ENCODE peak calls at places on chromosomes 11 and 22, in five cellular contexts. One of them, this sample, is unnamed.

GRCh38 chr11:75557649-75558494 is 4.2 kb upstream of the SERPINH1 start:
- DNase-seq in lower leg skin: peak; percentile 90
- DNase-seq in PC-3: no peak
- DNase-seq in A549: no peak
- DNase-seq in left ventricle myocardium inferior: no peak
- DNase-seq in this sample: no peak

GRCh38 chr11:112718483-112718882 is 242.7 kb upstream of the NCAM1 start:
- DNase-seq in lower leg skin: no peak
- DNase-seq in PC-3: no peak
- DNase-seq in A549: no peak
- DNase-seq in left ventricle myocardium inferior: no peak
- DNase-seq in this sample: peak; percentile 30

GRCh38 chr11:83241291-83241946 is 44.7 kb downstream of the CCDC90B start:
- DNase-seq in lower leg skin: no peak
- DNase-seq in PC-3: peak; percentile 86
- DNase-seq in A549: peak; percentile 64
- DNase-seq in left ventricle myocardium inferior: no peak
- DNase-seq in this sample: no peak

GRCh38 chr11:120337133-120337895 is 1.1 kb downstream of the ARHGEF12 start:
- DNase-seq in lower leg skin: peak; percentile 90
- DNase-seq in PC-3: peak; percentile 41
- DNase-seq in A549: no peak
- DNase-seq in left ventricle myocardium inferior: peak; percentile 45
- DNase-seq in this sample: peak; percentile 68

GRCh38 chr11:11786771-11787170 is 55.0 kb upstream of the USP47 start:
- DNase-seq in lower leg skin: no peak
- DNase-seq in PC-3: peak; percentile 53
- DNase-seq in A549: no peak
- DNase-seq in left ventricle myocardium inferior: no peak
- DNase-seq in this sample: no peak

GRCh38 chr11:78662811-78663210 is 88.1 kb upstream of the NARS2 start:
- DNase-seq in lower leg skin: peak; percentile 10
- DNase-seq in PC-3: no peak
- DNase-seq in A549: no peak
- DNase-seq in left ventricle myocardium inferior: no peak
- DNase-seq in this sample: no peak

GRCh38 chr11:47269002-47269828 is 718 bp upstream of the MADD start:
- DNase-seq in lower leg skin: peak; percentile 97
- DNase-seq in PC-3: peak; percentile 83
- DNase-seq in A549: peak; percentile 89
- DNase-seq in left ventricle myocardium inferior: peak; percentile 92
- DNase-seq in this sample: peak; percentile 93

GRCh38 chr11:61534025-61534900 is 25.7 kb downstream of the LRRC10B start:
- DNase-seq in lower leg skin: no peak
- DNase-seq in PC-3: no peak
- DNase-seq in A549: no peak
- DNase-seq in left ventricle myocardium inferior: no peak
- DNase-seq in this sample: no peak

GRCh38 chr11:103648670-103649400 is 387.6 kb upstream of the DDI1 start:
- DNase-seq in lower leg skin: no peak
- DNase-seq in PC-3: no peak
- DNase-seq in A549: no peak
- DNase-seq in left ventricle myocardium inferior: no peak
- DNase-seq in this sample: no peak

GRCh38 chr11:74543991-74544390 is 48.4 kb upstream of the POLD3 start:
- DNase-seq in lower leg skin: no peak
- DNase-seq in PC-3: peak; percentile 32
- DNase-seq in A549: no peak
- DNase-seq in left ventricle myocardium inferior: no peak
- DNase-seq in this sample: no peak

GRCh38 chr11:2988361-2988762 is 3.8 kb downstream of the NAP1L4 start:
- DNase-seq in lower leg skin: no peak
- DNase-seq in PC-3: peak; percentile 30
- DNase-seq in A549: no peak
- DNase-seq in left ventricle myocardium inferior: no peak
- DNase-seq in this sample: no peak
- H3K4me3 ChIP-seq in lower leg skin: no peak overlapping the region
- H3K4me3 ChIP-seq in PC-3: peak overlapping the region; percentile 94
- H3K4me3 ChIP-seq in A549: peak overlapping the region; percentile 68
- H3K4me3 ChIP-seq in left ventricle myocardium inferior: peak overlapping the region; percentile 90
- H3K4me3 ChIP-seq in this sample: peak overlapping the region; percentile 94

GRCh38 chr11:704189-704798 is 1.7 kb upstream of the EPS8L2 start:
- DNase-seq in lower leg skin: no peak
- DNase-seq in PC-3: no peak
- DNase-seq in A549: no peak
- DNase-seq in left ventricle myocardium inferior: no peak
- DNase-seq in this sample: no peak

GRCh38 chr11:703515-703914 is 2.5 kb upstream of the EPS8L2 start:
- DNase-seq in lower leg skin: no peak
- DNase-seq in PC-3: no peak
- DNase-seq in A549: no peak
- DNase-seq in left ventricle myocardium inferior: no peak
- DNase-seq in this sample: no peak

GRCh38 chr11:705646-706438 is at the start of gene EPS8L2:
- DNase-seq in lower leg skin: no peak
- DNase-seq in PC-3: peak; percentile 66
- DNase-seq in A549: no peak
- DNase-seq in left ventricle myocardium inferior: no peak
- DNase-seq in this sample: no peak

GRCh38 chr11:706439-706956 is 467 bp downstream of the EPS8L2 start:
- DNase-seq in lower leg skin: no peak
- DNase-seq in PC-3: peak; percentile 65
- DNase-seq in A549: peak; percentile 41
- DNase-seq in left ventricle myocardium inferior: no peak
- DNase-seq in this sample: no peak

DNA sequence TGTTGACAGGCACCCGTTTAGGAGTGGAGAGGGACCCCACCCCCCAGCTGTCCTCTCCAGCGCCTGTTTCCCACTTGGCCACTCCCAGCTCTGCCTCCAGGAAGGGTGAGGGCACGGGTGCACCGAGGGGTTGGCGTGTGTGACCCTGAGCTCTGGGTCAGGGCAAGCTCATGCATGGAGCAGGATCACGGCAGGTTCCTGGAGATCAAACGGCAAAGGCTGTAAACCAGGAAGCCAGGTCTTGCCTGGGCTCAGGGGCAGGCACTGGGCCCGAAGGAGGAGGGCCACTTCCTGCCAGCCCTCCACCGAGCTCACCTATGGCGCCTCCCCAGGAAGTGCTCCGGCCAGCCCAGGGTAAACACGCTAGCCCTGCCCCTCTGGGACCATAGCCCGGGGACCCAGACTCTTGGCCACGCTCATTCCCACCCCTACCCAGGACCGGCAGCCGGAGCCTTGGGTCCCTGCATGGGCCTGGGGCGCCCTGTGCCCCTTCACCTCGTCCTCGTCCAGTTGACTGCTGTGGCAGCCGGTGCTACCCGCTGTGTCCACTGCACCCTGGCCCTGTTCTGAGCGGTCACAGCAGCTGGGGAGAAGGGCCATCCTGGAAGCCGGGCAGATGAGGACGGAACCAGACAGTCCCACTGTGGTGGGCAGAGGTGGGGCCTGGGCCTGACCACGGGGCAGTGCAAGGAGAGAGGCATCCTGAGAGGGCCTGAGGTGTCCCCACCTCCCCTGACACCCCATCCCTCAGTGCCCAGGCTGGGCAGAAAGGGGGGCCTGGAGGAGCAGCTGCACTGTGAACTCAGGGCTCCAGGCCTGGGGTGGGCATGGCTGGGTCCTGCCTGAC is 1.0 kb upstream of the EPS8L2 start:
- DNase-seq in lower leg skin: no peak
- DNase-seq in PC-3: peak; percentile 75
- DNase-seq in A549: peak; percentile 54
- DNase-seq in left ventricle myocardium inferior: no peak
- DNase-seq in this sample: no peak
- H3K4me3 ChIP-seq in lower leg skin: no peak overlapping the region
- H3K4me3 ChIP-seq in PC-3: peak overlapping the region; percentile 97
- H3K4me3 ChIP-seq in A549: peak overlapping the region; percentile 97
- H3K4me3 ChIP-seq in left ventricle myocardium inferior: peak overlapping the region; percentile 64
- H3K4me3 ChIP-seq in this sample: peak overlapping the region; percentile 43

GRCh38 chr11:76671626-76672309 is 1.2 kb upstream of the LRRC32 start:
- DNase-seq in lower leg skin: no peak
- DNase-seq in PC-3: no peak
- DNase-seq in A549: no peak
- DNase-seq in left ventricle myocardium inferior: no peak
- DNase-seq in this sample: peak; percentile 42

GRCh38 chr11:76670475-76671235 is at the start of gene LRRC32:
- DNase-seq in lower leg skin: peak; percentile 92
- DNase-seq in PC-3: no peak
- DNase-seq in A549: no peak
- DNase-seq in left ventricle myocardium inferior: peak; percentile 75
- DNase-seq in this sample: peak; percentile 77

GRCh38 chr11:76669901-76670474 is 559 bp downstream of the LRRC32 start:
- DNase-seq in lower leg skin: peak; percentile 94
- DNase-seq in PC-3: no peak
- DNase-seq in A549: no peak
- DNase-seq in left ventricle myocardium inferior: no peak
- DNase-seq in this sample: peak; percentile 73

GRCh38 chr11:76672431-76673163 is 2.0 kb upstream of the LRRC32 start:
- DNase-seq in lower leg skin: no peak
- DNase-seq in PC-3: no peak
- DNase-seq in A549: no peak
- DNase-seq in left ventricle myocardium inferior: no peak
- DNase-seq in this sample: peak; percentile 52

DNA sequence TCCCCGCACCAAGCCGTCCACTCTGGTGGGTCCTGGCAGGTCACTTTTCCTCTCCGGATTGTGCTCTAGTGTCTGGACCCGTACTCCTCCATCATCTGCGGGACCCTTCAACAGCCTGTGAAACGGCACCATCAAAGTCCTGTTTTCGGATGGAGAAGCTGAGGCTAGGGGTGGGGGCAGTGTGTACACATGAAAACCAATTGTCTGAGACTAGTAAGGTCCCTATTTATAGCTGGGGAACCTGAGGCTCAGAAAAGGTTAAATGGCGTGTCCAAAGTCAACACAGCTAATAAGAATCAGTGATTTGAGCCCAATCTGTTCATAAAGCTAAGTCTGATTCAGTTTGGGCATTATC is 666 bp upstream of the LRRC32 start:
- DNase-seq in lower leg skin: no peak
- DNase-seq in PC-3: no peak
- DNase-seq in A549: no peak
- DNase-seq in left ventricle myocardium inferior: no peak
- DNase-seq in this sample: no peak
- H3K4me3 ChIP-seq in lower leg skin: no peak overlapping the region
- H3K4me3 ChIP-seq in PC-3: no peak overlapping the region
- H3K4me3 ChIP-seq in A549: peak overlapping the region; percentile 59
- H3K4me3 ChIP-seq in left ventricle myocardium inferior: peak overlapping the region; percentile 78
- H3K4me3 ChIP-seq in this sample: peak overlapping the region; percentile 66

DNA sequence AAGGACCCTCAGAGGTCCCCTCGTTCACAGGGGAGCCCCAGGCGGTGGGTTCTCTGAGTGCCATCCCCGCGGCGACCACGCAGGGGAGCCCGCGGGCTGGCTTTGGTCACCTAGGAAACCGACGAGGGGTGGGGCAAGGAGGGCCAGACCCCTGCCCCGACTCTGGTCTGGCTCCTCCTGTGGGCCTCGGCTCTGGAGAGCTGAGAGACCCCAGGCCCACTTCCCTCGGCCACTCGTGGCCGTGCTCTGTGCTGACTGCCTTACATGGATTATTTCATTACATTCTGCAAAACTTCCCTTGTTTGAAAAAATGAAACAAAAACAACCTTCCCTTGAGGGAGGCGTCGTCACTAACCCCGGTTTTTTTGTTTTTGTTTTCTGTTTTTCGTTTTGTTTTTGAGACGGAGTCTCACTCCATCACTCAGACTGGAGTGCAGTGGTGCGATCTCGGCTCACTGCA is 15.2 kb upstream of the CYTH4 start:
- DNase-seq in lower leg skin: no peak
- DNase-seq in PC-3: peak; percentile 57
- DNase-seq in A549: peak; percentile 26
- DNase-seq in left ventricle myocardium inferior: peak; percentile 42
- DNase-seq in this sample: peak; percentile 58
- H3K4me3 ChIP-seq in lower leg skin: no peak overlapping the region
- H3K4me3 ChIP-seq in PC-3: peak overlapping the region; percentile 70
- H3K4me3 ChIP-seq in A549: peak overlapping the region; percentile 41
- H3K4me3 ChIP-seq in left ventricle myocardium inferior: peak overlapping the region; percentile 55
- H3K4me3 ChIP-seq in this sample: peak overlapping the region; percentile 22

GRCh38 chr22:37254867-37255233 is 10.8 kb upstream of the RAC2 start:
- DNase-seq in lower leg skin: no peak
- DNase-seq in PC-3: peak; percentile 11
- DNase-seq in A549: no peak
- DNase-seq in left ventricle myocardium inferior: no peak
- DNase-seq in this sample: no peak

GRCh38 chr22:37256075-37256726 is 12.1 kb upstream of the RAC2 start:
- DNase-seq in lower leg skin: no peak
- DNase-seq in PC-3: no peak
- DNase-seq in A549: no peak
- DNase-seq in left ventricle myocardium inferior: no peak
- DNase-seq in this sample: no peak

GRCh38 chr22:37253164-37253660 is 9.1 kb upstream of the RAC2 start:
- DNase-seq in lower leg skin: no peak
- DNase-seq in PC-3: no peak
- DNase-seq in A549: no peak
- DNase-seq in left ventricle myocardium inferior: no peak
- DNase-seq in this sample: no peak

GRCh38 chr22:37254206-37254866 is 10.3 kb upstream of the RAC2 start:
- DNase-seq in lower leg skin: no peak
- DNase-seq in PC-3: peak; percentile 82
- DNase-seq in A549: no peak
- DNase-seq in left ventricle myocardium inferior: no peak
- DNase-seq in this sample: no peak

DNA sequence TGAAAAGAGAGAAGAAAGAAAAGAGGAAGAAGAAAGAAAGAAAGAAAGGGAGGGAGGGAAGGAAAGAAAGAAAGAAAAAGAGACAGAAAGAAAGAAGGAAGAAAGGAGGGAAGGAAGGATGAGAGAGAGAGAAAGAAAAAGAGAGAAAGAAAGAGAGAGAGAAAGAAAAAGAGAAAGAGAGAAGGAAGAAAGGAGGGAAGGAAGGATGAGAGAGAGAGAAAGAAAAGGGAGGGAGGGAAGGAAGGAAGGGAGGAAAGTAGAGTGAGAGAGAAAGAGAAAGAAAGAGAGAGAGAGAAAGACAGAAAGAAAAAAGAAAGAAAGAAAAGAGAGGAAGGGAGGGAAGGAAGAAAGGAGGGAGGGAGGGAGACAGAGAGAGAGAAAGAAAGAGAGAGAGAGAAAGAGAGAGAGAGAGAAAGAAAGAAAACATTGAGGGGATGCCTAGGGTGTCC is 11.5 kb upstream of the RAC2 start:
- DNase-seq in lower leg skin: no peak
- DNase-seq in PC-3: no peak
- DNase-seq in A549: no peak
- DNase-seq in left ventricle myocardium inferior: no peak
- DNase-seq in this sample: no peak
- H3K4me3 ChIP-seq in lower leg skin: no peak overlapping the region
- H3K4me3 ChIP-seq in PC-3: no peak overlapping the region
- H3K4me3 ChIP-seq in A549: no peak overlapping the region
- H3K4me3 ChIP-seq in left ventricle myocardium inferior: no peak overlapping the region
- H3K4me3 ChIP-seq in this sample: no peak overlapping the region

GRCh38 chr11:3946445-3947017 is 91.1 kb downstream of the STIM1 start:
- DNase-seq in lower leg skin: no peak
- DNase-seq in PC-3: no peak
- DNase-seq in A549: no peak
- DNase-seq in left ventricle myocardium inferior: no peak
- DNase-seq in this sample: no peak
- H3K4me3 ChIP-seq in lower leg skin: no peak overlapping the region
- H3K4me3 ChIP-seq in PC-3: no peak overlapping the region
- H3K4me3 ChIP-seq in A549: no peak overlapping the region
- H3K4me3 ChIP-seq in left ventricle myocardium inferior: no peak overlapping the region
- H3K4me3 ChIP-seq in this sample: no peak overlapping the region

GRCh38 chr22:32562396-32562795 is 87.8 kb downstream of the FBXO7 start:
- DNase-seq in lower leg skin: no peak
- DNase-seq in PC-3: no peak
- DNase-seq in A549: no peak
- DNase-seq in left ventricle myocardium inferior: no peak
- DNase-seq in this sample: no peak
- H3K4me3 ChIP-seq in lower leg skin: no peak overlapping the region
- H3K4me3 ChIP-seq in PC-3: no peak overlapping the region
- H3K4me3 ChIP-seq in A549: no peak overlapping the region
- H3K4me3 ChIP-seq in left ventricle myocardium inferior: no peak overlapping the region
- H3K4me3 ChIP-seq in this sample: no peak overlapping the region